ENCODE peak calls at places on chromosomes 6 and 20, in five cellular contexts. H is H1, J is IMR-90, F is mesenchymal stem cell, V is trophoblast cell. N is an unnamed sample.
A peak's percentile ranks its signal among the peaks of the same experiment; 100 is the strongest.

GRCh38 chr6:37569999-37570776 is 70.5 kb upstream of the CCDC167 start:
- DNase-seq in H (no peak), J (no peak), F (no peak), V (no peak), N (no peak)

GRCh38 chr20:258269-258858 is 840 bp downstream of the DEFB132 start:
- DNase-seq in H (no peak), J (no peak), F (no peak), V (no peak), N (no peak)

GRCh38 chr6:40044196-40044595 is 109.9 kb upstream of the MOCS1 start:
- DNase-seq in H (no peak), J (no peak), F (no peak), V (no peak), N (no peak)

GRCh38 chr6:22145823-22146379 is 150.9 kb downstream of the PRL start:
- DNase-seq in H (peak; percentile 17), J (peak; percentile 78), F (peak; percentile 39), V (peak; percentile 4), N (no peak)

GRCh38 chr6:163600331-163600730 is 185.8 kb downstream of the QKI start:
- DNase-seq in H (no peak), J (no peak), F (no peak), V (no peak), N (no peak)

GRCh38 chr6:111837641-111838500 is 35.4 kb downstream of the FYN start:
- DNase-seq in H (no peak), J (no peak), F (no peak), V (no peak), N (no peak)

GRCh38 chr6:136761227-136761922 is 30.9 kb downstream of the MAP3K5 start:
- DNase-seq in H (no peak), J (peak; percentile 36), F (peak; percentile 64), V (no peak), N (no peak)

GRCh38 chr6:83514877-83515466 is 2.6 kb downstream of the PRSS35 start:
- DNase-seq in H (no peak), J (peak; percentile 80), F (peak; percentile 70), V (peak; percentile 86), N (peak; percentile 56)

GRCh38 chr20:49339123-49339522 is 61.3 kb upstream of the ZNFX1 start:
- DNase-seq in H (no peak), J (no peak), F (no peak), V (no peak), N (no peak)

GRCh38 chr6:90098025-90098474 is 198.6 kb downstream of the BACH2 start:
- DNase-seq in H (no peak), J (peak; percentile 89), F (peak; percentile 41), V (no peak), N (no peak)

GRCh38 chr6:135667694-135668455 is 170.3 kb upstream of the AHI1 start:
- DNase-seq in H (no peak), J (peak; percentile 59), F (peak; percentile 64), V (no peak), N (no peak)

GRCh38 chr20:25058051-25058796 is at the start of gene ACSS1:
- DNase-seq in H (no peak), J (peak; percentile 31), F (peak; percentile 40), V (peak; percentile 39), N (no peak)

GRCh38 chr6:150966786-150967185 is 101.3 kb downstream of the MTHFD1L start:
- DNase-seq in H (no peak), J (no peak), F (no peak), V (peak; percentile 11), N (no peak)

GRCh38 chr20:1206749-1207148 is 3.5 kb downstream of the C20orf202 start:
- DNase-seq in H (no peak), J (no peak), F (no peak), V (no peak), N (no peak)

GRCh38 chr20:3783516-3784225 is 2.4 kb upstream of the SPEF1 start:
- DNase-seq in H (no peak), J (no peak), F (no peak), V (no peak), N (no peak)

GRCh38 chr6:137210903-137211302 is 8.3 kb downstream of the IFNGR1 start:
- DNase-seq in H (no peak), J (peak; percentile 14), F (no peak), V (no peak), N (no peak)

GRCh38 chr20:62361799-62362589 is 5.1 kb downstream of the LAMA5 start:
- DNase-seq in H (peak; percentile 84), J (no peak), F (no peak), V (peak; percentile 89), N (no peak)

GRCh38 chr20:48624315-48625020 is 203.3 kb downstream of the PREX1 start:
- DNase-seq in H (no peak), J (no peak), F (no peak), V (no peak), N (no peak)

GRCh38 chr20:12699374-12700228 is 309.2 kb upstream of the SPTLC3 start:
- DNase-seq in H (no peak), J (no peak), F (no peak), V (no peak), N (no peak)

GRCh38 chr6:134675110-134676038 is 274.5 kb downstream of the ALDH8A1 start:
- DNase-seq in H (no peak), J (no peak), F (no peak), V (no peak), N (no peak)

GRCh38 chr20:62061851-62062418 is 3.7 kb downstream of the TAF4 start:
- DNase-seq in H (no peak), J (no peak), F (no peak), V (no peak), N (no peak)

GRCh38 chr6:95530176-95530799 is 47.0 kb upstream of the MANEA start:
- DNase-seq in H (no peak), J (no peak), F (no peak), V (no peak), N (no peak)

GRCh38 chr6:2127484-2127911 is 117.9 kb downstream of the GMDS start:
- DNase-seq in H (no peak), J (no peak), F (no peak), V (no peak), N (no peak)

GRCh38 chr20:56885521-56885920 is 256.4 kb downstream of the TFAP2C start:
- DNase-seq in H (no peak), J (no peak), F (no peak), V (no peak), N (no peak)

GRCh38 chr6:42821846-42822245 is 40.0 kb downstream of the BICRAL start:
- DNase-seq in H (no peak), J (peak; percentile 24), F (no peak), V (no peak), N (no peak)

GRCh38 chr6:14802761-14803160 is 443.1 kb upstream of the JARID2 start:
- DNase-seq in H (no peak), J (no peak), F (no peak), V (no peak), N (no peak)

GRCh38 chr6:15465212-15465611 is 197.6 kb downstream of the DTNBP1 start:
- DNase-seq in H (no peak), J (no peak), F (no peak), V (peak; percentile 51), N (no peak)

GRCh38 chr20:19129306-19129705 is 83.1 kb upstream of the SLC24A3 start:
- DNase-seq in H (no peak), J (no peak), F (no peak), V (no peak), N (no peak)

GRCh38 chr6:3620389-3620788 is 131.1 kb downstream of the PXDC1 start:
- DNase-seq in H (no peak), J (no peak), F (no peak), V (no peak), N (no peak)

GRCh38 chr6:169253745-169254238 is at the start of gene THBS2:
- DNase-seq in H (no peak), J (peak; percentile 93), F (peak; percentile 6), V (no peak), N (peak; percentile 27)

GRCh38 chr20:44219791-44220190 is 9.2 kb upstream of the OSER1 start:
- DNase-seq in H (no peak), J (no peak), F (no peak), V (no peak), N (no peak)

GRCh38 chr20:42714298-42715141 is 475.2 kb downstream of the PTPRT start:
- DNase-seq in H (no peak), J (no peak), F (no peak), V (no peak), N (no peak)

GRCh38 chr20:2651772-2652723 is at the start of gene NOP56:
- DNase-seq in H (peak; percentile 62), J (peak; percentile 86), F (peak; percentile 92), V (peak; percentile 94), N (peak; percentile 92)
- H4K91ac ChIP-seq in H (peak within 1 kb of the TSS; percentile 98), J (peak within 1 kb of the TSS; percentile 75), F (peak within 1 kb of the TSS; percentile 96), V (peak within 1 kb of the TSS; percentile 98), N (peak within 1 kb of the TSS; percentile 86)

GRCh38 chr20:10936786-10937185 is 263.0 kb upstream of the JAG1 start:
- DNase-seq in H (no peak), J (no peak), F (no peak), V (no peak), N (no peak)

GRCh38 chr20:10940941-10941340 is 267.1 kb upstream of the JAG1 start:
- DNase-seq in H (no peak), J (no peak), F (no peak), V (no peak), N (no peak)

GRCh38 chr20:10939297-10939949 is 265.6 kb upstream of the JAG1 start:
- DNase-seq in H (no peak), J (peak; percentile 22), F (no peak), V (no peak), N (no peak)

GRCh38 chr20:10935658-10936057 is 261.9 kb upstream of the JAG1 start:
- DNase-seq in H (no peak), J (no peak), F (no peak), V (no peak), N (no peak)
- H2BK120ac ChIP-seq in H (no peak overlapping the region), J (no peak overlapping the region), F (no peak overlapping the region), V (no peak overlapping the region), N (no peak overlapping the region)

DNA sequence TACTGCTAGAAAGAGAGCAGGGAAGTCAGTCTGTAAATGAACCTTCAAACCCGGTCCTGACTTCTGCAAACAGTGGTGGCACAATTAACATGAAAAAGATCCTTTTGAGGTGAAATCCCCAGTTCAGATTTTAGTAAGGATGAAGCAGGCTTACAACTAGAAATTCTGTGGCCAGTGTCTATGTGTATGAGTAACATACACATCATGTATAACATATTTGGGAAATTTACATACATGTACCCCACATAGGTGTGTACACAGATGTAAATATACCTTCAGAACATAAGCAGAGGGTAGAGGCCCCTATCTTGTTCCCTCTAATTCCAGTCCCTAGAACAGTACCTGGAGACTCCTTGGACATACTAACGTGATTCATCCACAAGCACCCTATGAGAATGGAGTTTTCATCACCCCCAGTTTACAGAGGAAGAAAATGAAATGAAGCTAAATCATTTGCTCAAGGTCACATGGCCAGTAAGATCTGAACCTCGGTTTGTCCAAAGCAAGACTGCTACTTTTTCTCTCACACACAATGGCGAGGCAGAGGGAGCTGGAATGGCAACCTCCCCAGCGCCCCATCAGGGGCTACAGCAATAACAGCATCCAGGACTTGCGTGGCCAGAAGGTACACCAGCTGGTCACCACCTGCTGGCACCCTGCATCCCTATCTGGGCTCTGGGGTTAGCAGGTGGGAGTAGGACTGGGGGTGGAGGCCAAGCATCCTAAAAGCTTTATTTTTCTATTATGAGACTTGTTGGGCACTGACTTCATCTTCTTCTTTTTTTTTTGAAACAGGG is 41.6 kb downstream of the TTI1 start:
- DNase-seq in H (no peak), J (no peak), F (no peak), V (no peak), N (no peak)
- H3K36me3 ChIP-seq in H (peaks cover 19% of the 10 kb centered on the region), J (peaks cover 22% of the 10 kb centered on the region), F (peaks cover 21% of the 10 kb centered on the region), V (peaks cover 42% of the 10 kb centered on the region), N (peaks cover 95% of the 10 kb centered on the region)

DNA sequence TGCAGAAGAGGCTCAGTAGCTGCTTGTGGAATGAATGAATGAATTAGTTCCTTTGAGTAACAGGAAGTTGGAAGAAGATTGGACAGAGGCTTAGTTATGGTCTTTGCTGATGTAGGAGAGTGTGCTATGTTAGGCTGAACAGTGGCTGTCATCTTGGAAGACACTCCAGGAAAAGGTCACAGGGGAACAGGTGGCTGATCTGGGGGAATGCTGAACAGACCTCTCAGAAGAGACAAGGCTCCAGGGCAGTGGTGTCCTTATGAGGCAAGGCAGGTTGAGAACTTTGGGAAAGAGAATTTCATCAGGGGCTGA is 62.3 kb downstream of the UTRN start:
- DNase-seq in H (no peak), J (no peak), F (no peak), V (no peak), N (no peak)
- H4K91ac ChIP-seq in H (no peak overlapping the region), J (peak overlapping the region; percentile 5), F (no peak overlapping the region), V (no peak overlapping the region), N (no peak overlapping the region)